ENCODE peak calls at places on chromosomes 7 and 10, in eight cellular contexts. Q, K, D, T, G, E, X and U are unnamed samples.

GRCh38 chr7:113405296-113406056 is 287.1 kb upstream of the SMIM30 start:
- DNase-seq in Q (no peak), K (no peak), D (no peak), T (no peak), G (no peak), E (no peak), X (no peak), U (no peak)

GRCh38 chr10:84696610-84697009 is 368.2 kb downstream of the CCSER2 start:
- DNase-seq in Q (no peak), K (no peak), D (no peak), T (no peak), G (no peak), E (no peak), X (no peak), U (no peak)

GRCh38 chr10:28496481-28496961 is 36.4 kb upstream of the WAC start:
- DNase-seq in Q (no peak), K (no peak), D (no peak), T (no peak), G (no peak), E (no peak), X (no peak), U (no peak)

GRCh38 chr7:65896279-65896678 is 23.4 kb downstream of the VKORC1L1 start:
- DNase-seq in Q (no peak), K (no peak), D (no peak), T (no peak), G (no peak), E (no peak), X (no peak), U (no peak)

GRCh38 chr7:1483079-1483478 is 21.1 kb downstream of the INTS1 start:
- DNase-seq in Q (no peak), K (no peak), D (no peak), T (no peak), G (no peak), E (no peak), X (no peak), U (no peak)

GRCh38 chr10:25177093-25177753 is 2.4 kb downstream of the GPR158 start:
- DNase-seq in Q (no peak), K (no peak), D (no peak), T (no peak), G (no peak), E (no peak), X (no peak), U (no peak)

GRCh38 chr10:73898730-73899400 is 12.1 kb upstream of the PLAU start:
- DNase-seq in Q (no peak), K (no peak), D (no peak), T (no peak), G (no peak), E (no peak), X (no peak), U (no peak)

GRCh38 chr10:131094406-131095108 is 217.0 kb downstream of the TCERG1L start:
- DNase-seq in Q (no peak), K (no peak), D (peak), T (no peak), G (no peak), E (no peak), X (no peak), U (peak)

GRCh38 chr7:33185786-33186185 is 56.4 kb downstream of the BBS9 start:
- DNase-seq in Q (peak), K (no peak), D (no peak), T (no peak), G (no peak), E (no peak), X (no peak), U (no peak)

GRCh38 chr7:114917211-114917839 is 4.6 kb upstream of the MDFIC start:
- DNase-seq in Q (no peak), K (no peak), D (no peak), T (no peak), G (no peak), E (no peak), X (no peak), U (no peak)

DNA sequence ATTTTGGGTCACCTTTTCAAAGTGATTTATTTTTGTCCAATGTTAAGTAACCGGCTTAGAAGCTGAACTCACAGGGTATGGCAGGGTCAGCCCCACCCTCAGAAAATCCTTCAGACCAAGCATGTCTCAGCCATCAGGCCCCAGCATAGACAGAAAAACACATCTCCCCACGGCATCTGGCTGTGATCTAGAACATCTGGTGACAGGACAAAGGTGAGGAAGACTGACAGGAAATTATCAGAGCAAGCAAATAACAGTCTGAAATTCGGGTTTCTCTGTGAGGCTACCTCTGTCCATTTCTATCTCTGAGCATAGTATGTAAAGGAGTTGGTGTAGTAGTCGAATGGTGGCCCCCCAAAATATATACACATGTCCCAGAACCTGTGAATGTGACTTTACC is 177.0 kb upstream of the C1GALT1 start:
- DNase-seq in Q (no peak), K (no peak), D (no peak), T (no peak), G (no peak), E (no peak), X (no peak), U (no peak)
- TF ChIP-seq POLR2A in Q (no peak), K (no peak), D (no peak), T (no peak), G (no peak), E (no peak), X (no peak), U (no peak)

DNA sequence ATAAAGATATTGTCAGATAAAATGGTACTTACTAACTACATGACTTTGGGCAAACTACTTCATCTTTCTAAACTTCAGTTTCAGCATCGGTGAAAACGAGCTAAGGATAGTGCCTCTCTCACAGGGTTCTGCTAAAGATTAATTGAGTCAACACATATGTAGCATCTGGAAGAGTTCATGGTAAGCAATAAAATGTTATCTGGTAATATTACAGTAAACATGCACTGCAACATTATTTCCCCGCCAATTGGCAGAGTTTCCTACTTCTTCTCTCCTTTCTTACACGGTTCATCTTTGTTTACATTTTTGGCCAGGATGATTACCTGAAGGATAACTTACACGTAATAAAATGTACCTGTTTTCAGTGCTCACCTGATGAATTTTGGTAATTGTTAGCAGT is 202.3 kb upstream of the CHRM2 start:
- DNase-seq in Q (no peak), K (no peak), D (no peak), T (no peak), G (no peak), E (no peak), X (no peak), U (no peak)
- H3K4me3 ChIP-seq in Q (no peak), K (no peak), D (no peak), T (no peak), G (no peak), E (no peak), X (no peak), U (no peak)

GRCh38 chr10:68804692-68805091 is 22.6 kb upstream of the STOX1 start:
- DNase-seq in Q (no peak), K (no peak), D (no peak), T (no peak), G (no peak), E (no peak), X (no peak), U (no peak)
- H3K27ac ChIP-seq in Q (no peak), K (no peak), D (no peak), T (no peak), G (no peak), E (no peak), X (no peak), U (no peak)

DNA sequence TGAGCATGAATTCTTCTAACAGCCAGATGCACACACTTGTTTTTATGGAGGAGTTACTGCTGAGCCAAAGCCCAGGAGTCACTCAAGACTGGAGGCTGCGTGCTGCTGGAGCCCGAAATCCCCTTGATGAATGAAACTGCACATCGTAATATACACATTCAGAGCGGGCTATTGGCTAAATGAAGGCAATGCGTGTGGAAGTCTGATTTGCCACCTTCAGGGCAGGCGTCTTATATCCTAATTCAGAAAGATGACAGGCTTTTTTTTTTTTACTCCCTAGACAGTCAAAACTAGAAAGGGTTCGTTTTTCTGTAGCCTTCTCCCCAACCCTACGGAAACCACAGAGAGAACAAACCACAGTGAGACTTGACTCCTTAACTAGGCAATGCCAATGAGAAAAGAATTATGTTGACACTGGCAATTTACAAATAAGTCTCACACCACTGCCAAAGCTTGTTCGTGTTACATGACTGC is 227.2 kb upstream of the KLF14 start:
- DNase-seq in Q (no peak), K (no peak), D (no peak), T (no peak), G (peak), E (no peak), X (no peak), U (no peak)
- TF ChIP-seq POLR2A in Q (no peak), K (no peak), D (no peak), T (no peak), G (no peak), E (no peak), X (no peak), U (no peak)

DNA sequence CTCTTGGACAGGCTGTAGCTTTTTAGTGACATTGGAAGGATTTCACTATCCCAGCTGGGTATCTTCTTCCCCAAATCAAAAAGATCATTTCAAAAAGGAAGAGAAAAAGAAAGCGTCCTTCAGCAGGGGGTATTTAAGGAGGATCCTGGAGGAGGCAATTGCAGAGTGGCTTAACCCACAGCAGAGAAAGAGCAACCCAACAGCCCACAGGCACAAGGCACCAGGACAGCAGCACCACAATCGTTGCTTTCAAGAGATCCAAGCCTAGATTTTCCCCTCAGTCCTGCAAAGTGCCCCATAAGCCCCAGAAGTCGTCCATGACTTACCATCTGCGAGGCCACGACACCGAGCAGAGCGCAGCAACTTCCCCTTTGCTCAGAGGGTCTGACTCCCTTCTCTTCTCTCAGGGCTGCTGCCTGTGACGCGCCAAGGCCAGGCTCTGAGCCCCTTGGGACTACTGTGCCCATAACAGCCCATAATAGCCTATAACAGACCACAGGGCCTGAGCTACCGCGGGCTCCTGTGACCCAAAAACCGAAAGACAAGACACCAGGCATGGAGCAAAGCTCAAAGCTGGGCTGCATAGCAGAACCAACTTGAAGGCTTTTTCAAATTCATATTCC is 19.7 kb downstream of the PIK3AP1 start:
- DNase-seq in Q (no peak), K (no peak), D (no peak), T (peak), G (peak), E (no peak), X (no peak), U (no peak)
- H3K4me3 ChIP-seq in Q (no peak), K (no peak), D (no peak), T (no peak), G (no peak), E (peak), X (no peak), U (peak)

DNA sequence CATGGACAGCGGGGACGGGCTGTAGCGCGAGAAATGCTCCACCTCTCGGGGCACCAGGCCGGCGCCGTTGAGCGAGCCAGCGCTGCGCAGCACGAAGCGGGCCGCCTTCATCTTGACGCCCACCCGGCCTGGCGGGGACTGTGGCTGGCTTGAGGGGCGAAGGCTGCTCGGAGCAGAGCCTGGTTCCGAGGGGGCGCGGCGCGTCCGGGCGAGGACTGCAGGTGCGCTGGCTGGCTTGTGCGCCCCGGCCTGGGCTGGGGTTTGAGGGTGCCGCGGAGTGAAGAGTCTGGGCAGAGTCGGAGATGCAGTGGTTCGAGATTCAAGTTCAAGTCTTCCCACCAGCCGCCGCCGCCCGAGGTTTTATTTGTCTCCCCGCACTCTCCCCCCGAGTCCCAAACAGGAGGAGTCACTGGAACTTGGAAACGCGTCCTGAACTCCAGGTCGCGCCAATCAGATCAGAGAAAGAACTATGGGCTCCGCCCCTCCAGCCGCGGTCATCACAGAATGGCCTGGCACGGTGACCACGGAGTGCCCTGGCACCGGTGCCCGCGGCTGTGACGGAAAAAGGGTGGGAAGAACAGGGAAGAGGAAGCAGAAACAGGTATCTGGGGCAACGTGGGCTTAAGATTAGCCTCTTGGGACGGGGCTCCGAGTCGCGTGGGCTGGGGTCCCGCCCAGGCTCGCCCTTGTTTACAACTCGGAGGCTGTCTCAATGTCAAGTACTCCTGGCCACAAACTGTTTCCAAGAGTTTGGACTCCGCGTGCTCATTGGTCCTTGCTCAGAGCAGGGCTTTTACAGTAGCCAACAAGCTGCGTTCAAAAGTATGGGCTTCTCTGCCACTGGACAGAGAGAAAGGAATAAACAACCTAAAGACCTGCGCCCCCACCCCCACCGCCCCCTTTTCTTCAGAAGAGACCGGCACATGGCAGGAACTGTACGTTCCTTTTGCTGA is at the start of gene PDK4:
- DNase-seq in Q (peak), K (peak), D (peak), T (peak), G (peak), E (peak), X (peak), U (peak)
- H3K27ac ChIP-seq in Q (no peak), K (peak), D (peak), T (peak), G (peak), E (peak), X (peak), U (peak)

GRCh38 chr10:17237163-17237562 is 9.1 kb downstream of the VIM start:
- DNase-seq in Q (no peak), K (no peak), D (no peak), T (no peak), G (no peak), E (no peak), X (no peak), U (no peak)

GRCh38 chr10:17239276-17239660 is 11.2 kb downstream of the VIM start:
- DNase-seq in Q (no peak), K (no peak), D (no peak), T (no peak), G (no peak), E (no peak), X (no peak), U (no peak)

GRCh38 chr10:17237915-17238444 is 9.9 kb downstream of the VIM start:
- DNase-seq in Q (peak), K (no peak), D (no peak), T (no peak), G (no peak), E (no peak), X (no peak), U (no peak)

GRCh38 chr10:17239671-17240460 is 11.8 kb downstream of the VIM start:
- DNase-seq in Q (peak), K (no peak), D (no peak), T (no peak), G (no peak), E (no peak), X (no peak), U (no peak)

DNA sequence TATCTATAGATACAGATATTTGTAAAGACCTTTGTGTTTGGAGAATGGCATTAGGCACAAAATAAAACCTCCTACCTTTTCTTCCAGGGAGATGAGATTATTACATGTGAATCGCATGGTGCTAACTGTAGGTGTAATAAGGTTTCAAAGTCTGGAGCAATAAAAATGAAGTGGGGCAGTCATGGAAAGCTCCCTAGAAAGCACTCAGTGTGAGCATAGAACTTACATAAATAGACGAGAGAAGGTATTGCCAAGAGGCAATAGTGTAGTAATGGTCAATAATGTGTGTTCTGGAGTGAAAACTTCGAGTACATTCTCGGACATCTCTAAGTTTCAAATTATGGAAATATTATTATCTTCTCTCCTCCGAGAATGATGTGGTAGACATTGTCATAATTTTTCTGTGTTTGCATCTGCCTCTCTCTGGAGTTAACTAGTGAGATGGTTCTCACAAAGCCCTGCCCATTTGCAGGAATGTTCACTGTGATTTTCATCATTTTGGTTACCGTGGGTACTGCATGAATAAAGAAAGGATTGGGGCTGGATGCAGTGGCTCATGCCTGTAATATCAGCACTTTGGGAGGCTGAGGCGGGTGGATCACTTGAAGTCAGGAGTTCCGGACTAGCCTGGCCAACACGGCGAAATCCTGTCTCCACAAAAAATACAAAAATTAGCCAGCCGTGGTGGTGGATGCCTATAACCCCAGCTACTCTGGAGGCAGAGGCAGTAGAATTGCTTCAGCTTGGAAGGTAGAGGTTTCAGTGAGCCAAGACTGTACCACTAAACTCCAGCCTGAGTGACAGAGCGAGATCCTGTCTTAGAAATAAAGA is 10.6 kb downstream of the VIM start:
- DNase-seq in Q (peak), K (no peak), D (no peak), T (no peak), G (no peak), E (no peak), X (peak), U (no peak)
- TF ChIP-seq POLR2A in Q (peak), K (no peak), D (no peak), T (no peak), G (no peak), E (no peak), X (no peak), U (no peak)

GRCh38 chr10:3473271-3473670 is 300.7 kb upstream of the PITRM1 start:
- DNase-seq in Q (no peak), K (no peak), D (peak), T (no peak), G (no peak), E (no peak), X (no peak), U (no peak)

GRCh38 chr10:3474266-3474665 is 301.7 kb upstream of the PITRM1 start:
- DNase-seq in Q (no peak), K (no peak), D (no peak), T (no peak), G (no peak), E (no peak), X (no peak), U (no peak)

GRCh38 chr10:3471497-3471896 is 298.9 kb upstream of the PITRM1 start:
- DNase-seq in Q (no peak), K (no peak), D (no peak), T (no peak), G (no peak), E (no peak), X (no peak), U (no peak)

GRCh38 chr10:3471927-3472704 is 299.5 kb upstream of the PITRM1 start:
- DNase-seq in Q (peak), K (no peak), D (peak), T (no peak), G (peak), E (no peak), X (no peak), U (no peak)

DNA sequence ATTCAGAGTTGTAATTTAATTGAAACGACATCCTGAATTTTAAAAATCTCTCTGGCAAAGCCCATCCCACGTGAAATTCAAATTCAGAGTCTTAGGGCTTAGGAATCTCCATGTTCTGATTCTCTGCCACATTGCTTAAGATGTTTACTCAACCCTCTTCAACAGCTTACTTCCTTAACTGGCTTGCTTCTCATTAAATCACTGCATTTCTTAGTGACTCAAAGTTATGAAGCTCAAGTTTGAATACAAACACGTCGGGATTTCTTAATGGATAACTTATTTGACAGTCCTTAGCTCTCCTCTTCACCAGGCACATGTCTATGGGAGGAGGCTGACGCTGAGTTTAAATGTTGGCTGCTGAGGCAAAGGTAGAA is 300.1 kb upstream of the PITRM1 start:
- DNase-seq in Q (no peak), K (no peak), D (no peak), T (no peak), G (no peak), E (no peak), X (no peak), U (no peak)
- H3K4me3 ChIP-seq in Q (no peak), K (no peak), D (peak), T (no peak), G (no peak), E (peak), X (peak), U (peak)

GRCh38 chr10:19828278-19829049 is 12.2 kb downstream of the PLXDC2 start:
- DNase-seq in Q (no peak), K (no peak), D (no peak), T (no peak), G (no peak), E (no peak), X (no peak), U (no peak)
- H3K27ac ChIP-seq in Q (no peak), K (no peak), D (peak), T (no peak), G (peak), E (no peak), X (peak), U (no peak)